ENCODE peak calls at places on chromosomes 16 and 17, in five cellular contexts. V, I, A, J and Q are unnamed samples.

GRCh38 chr17:77527394-77527793 is 386.6 kb downstream of the SEC14L1 start:
- DNase-seq in V (no peak), A (no peak), I (no peak), J (no peak), Q (no peak)

GRCh38 chr17:4945176-4945943 is 3.0 kb downstream of the PFN1 start:
- DNase-seq in A (peak; percentile 89), I (peak; percentile 90), V (peak; percentile 58), J (peak; percentile 86), Q (peak; percentile 73)

GRCh38 chr17:45101883-45102811 is 30.2 kb downstream of the PLCD3 start:
- DNase-seq in A (no peak), I (no peak), V (peak; percentile 62), J (no peak), Q (no peak)

GRCh38 chr16:66605177-66605999 is 884 bp downstream of the CMTM3 start:
- DNase-seq in A (peak; percentile 32), J (peak; percentile 40), V (peak; percentile 66), I (peak; percentile 28), Q (no peak)

GRCh38 chr16:50908468-50908867 is 166.6 kb downstream of the CYLD start:
- DNase-seq in J (no peak), I (no peak), V (no peak), A (no peak), Q (no peak)

GRCh38 chr17:49038138-49038537 is 41.0 kb downstream of the IGF2BP1 start:
- DNase-seq in A (no peak), J (no peak), V (no peak), I (no peak), Q (no peak)

GRCh38 chr17:81164464-81165245 is 652 bp upstream of the PVALEF start:
- DNase-seq in I (no peak), J (no peak), V (no peak), A (no peak), Q (no peak)

GRCh38 chr16:58615280-58615679 is 14.3 kb downstream of the CNOT1 start:
- DNase-seq in J (no peak), A (no peak), I (no peak), V (no peak), Q (no peak)

GRCh38 chr17:76735586-76736348 is 1.4 kb downstream of the SRSF2 start:
- DNase-seq in I (no peak), A (no peak), J (no peak), V (no peak), Q (no peak)

GRCh38 chr17:35766903-35767510 is 6.3 kb downstream of the C17orf50 start:
- DNase-seq in V (no peak), A (peak; percentile 58), I (peak; percentile 68), J (no peak), Q (no peak)

GRCh38 chr17:36674278-36674650 is 72.9 kb downstream of the MRM1 start:
- DNase-seq in V (no peak), I (no peak), J (no peak), A (no peak), Q (no peak)

GRCh38 chr17:29412780-29413565 is 22.8 kb downstream of the TAOK1 start:
- DNase-seq in J (no peak), I (peak; percentile 54), A (no peak), V (no peak), Q (peak; percentile 76)

GRCh38 chr17:36728030-36728991 is 126.9 kb downstream of the MRM1 start:
- DNase-seq in J (no peak), I (no peak), A (no peak), V (no peak), Q (no peak)

GRCh38 chr17:36641331-36641876 is 40.0 kb downstream of the MRM1 start:
- DNase-seq in V (no peak), I (no peak), J (no peak), A (no peak), Q (no peak)

GRCh38 chr17:65173284-65173793 is 36.2 kb downstream of the RGS9 start:
- DNase-seq in J (no peak), V (no peak), I (peak; percentile 88), A (peak; percentile 75), Q (no peak)

GRCh38 chr17:74725111-74725510 is 11.9 kb upstream of the RAB37 start:
- DNase-seq in J (no peak), A (no peak), I (no peak), V (no peak), Q (no peak)

GRCh38 chr17:22467720-22468119 is 775.4 kb downstream of the KCNJ18 start:
- DNase-seq in J (no peak), V (no peak), A (no peak), I (no peak), Q (no peak)

GRCh38 chr17:37054894-37055293 is 106.1 kb downstream of the AATF start:
- DNase-seq in J (no peak), A (no peak), V (no peak), I (no peak), Q (no peak)

GRCh38 chr16:67544329-67544841 is 15.8 kb downstream of the RIPOR1 start:
- DNase-seq in J (no peak), V (no peak), A (no peak), I (no peak), Q (no peak)

GRCh38 chr16:56519459-56520250 is at the start of gene BBS2:
- DNase-seq in V (peak; percentile 93), J (peak; percentile 86), A (peak; percentile 86), I (peak; percentile 83), Q (peak; percentile 32)

GRCh38 chr17:13074026-13074425 is 56.2 kb upstream of the ELAC2 start:
- DNase-seq in A (peak; percentile 5), I (peak; percentile 14), J (no peak), V (no peak), Q (peak; percentile 8)

GRCh38 chr16:51522902-51523301 is 371.8 kb upstream of the SALL1 start:
- DNase-seq in A (no peak), J (no peak), I (no peak), V (no peak), Q (no peak)

GRCh38 chr16:86605950-86606349 is 27.6 kb downstream of the FOXL1 start:
- DNase-seq in A (no peak), J (no peak), I (no peak), V (no peak), Q (no peak)

GRCh38 chr17:48553190-48553547 is 8.3 kb upstream of the HOXB2 start:
- DNase-seq in I (no peak), A (no peak), J (no peak), V (no peak), Q (no peak)

GRCh38 chr17:74049167-74049797 is 154.2 kb upstream of the RPL38 start:
- DNase-seq in V (no peak), I (no peak), J (no peak), A (no peak), Q (no peak)

GRCh38 chr17:179721-180379 is 1.6 kb downstream of the DOC2B start:
- DNase-seq in J (no peak), A (no peak), I (no peak), V (no peak), Q (no peak)

DNA sequence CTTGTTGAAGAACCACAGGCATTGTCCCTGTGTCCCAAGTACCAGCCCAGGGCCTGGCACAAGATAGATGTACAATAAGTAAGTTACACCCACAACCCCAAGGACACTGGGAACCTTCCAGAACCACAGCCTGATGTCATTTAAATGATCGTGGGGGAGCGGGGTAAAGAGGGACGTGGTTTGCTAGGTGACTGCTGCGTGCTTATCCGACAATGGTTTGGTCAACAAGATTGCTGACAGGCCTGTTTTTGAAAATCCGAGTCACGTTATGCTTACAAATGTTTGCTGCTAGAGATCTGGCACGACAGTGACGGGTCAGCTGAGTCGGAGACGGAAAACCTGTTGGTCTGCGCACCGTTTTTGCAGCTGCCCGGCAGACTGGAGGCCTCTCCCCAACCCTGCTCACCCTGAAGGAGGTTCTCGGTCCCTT is 22.8 kb downstream of the COTL1 start:
- DNase-seq in I (no peak), J (no peak), A (no peak), V (no peak), Q (no peak)
- H3K4me3 ChIP-seq in I (no peak overlapping the region), J (no peak overlapping the region), A (no peak overlapping the region), V (no peak overlapping the region), Q (no peak overlapping the region)

GRCh38 chr17:16027708-16028584 is 28.3 kb downstream of the TTC19 start:
- DNase-seq in A (peak; percentile 92), J (no peak), V (no peak), I (peak; percentile 91), Q (peak; percentile 85)
- TF ChIP-seq CTCF in A (no peak), J (no peak), V (no peak), I (no peak), Q (peak; percentile 1)

DNA sequence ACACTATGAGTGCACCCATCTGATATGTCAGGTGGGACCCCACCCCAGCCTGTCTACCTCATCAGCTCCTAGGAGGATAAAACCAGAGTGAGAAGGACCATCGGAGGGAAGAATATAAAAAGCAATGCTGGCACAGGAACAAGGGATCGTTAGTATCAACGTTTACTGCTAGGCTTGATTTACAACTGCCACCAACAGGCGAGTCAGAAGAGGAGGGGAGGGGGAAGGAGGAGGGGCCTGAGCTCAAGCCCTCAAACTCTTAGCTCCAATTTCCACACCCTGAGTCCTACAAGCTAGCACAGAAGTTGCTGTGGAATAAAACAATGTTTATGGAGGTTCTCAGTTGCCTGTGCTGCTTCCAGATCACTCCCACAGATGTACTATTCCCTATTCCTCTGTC is 234.5 kb downstream of the C16orf78 start:
- DNase-seq in V (peak; percentile 9), A (no peak), J (no peak), I (peak; percentile 3), Q (no peak)
- H3K4me3 ChIP-seq in V (no peak overlapping the region), A (no peak overlapping the region), J (no peak overlapping the region), I (no peak overlapping the region), Q (no peak overlapping the region)

GRCh38 chr17:82419471-82419995 is 1.1 kb upstream of the OGFOD3 start:
- DNase-seq in A (no peak), I (no peak), V (no peak), J (no peak), Q (no peak)

GRCh38 chr17:82429824-82430223 is 11.4 kb upstream of the OGFOD3 start:
- DNase-seq in J (no peak), V (no peak), I (no peak), A (no peak), Q (no peak)

GRCh38 chr17:82428546-82428945 is 10.2 kb upstream of the OGFOD3 start:
- DNase-seq in J (no peak), A (no peak), I (no peak), V (no peak), Q (no peak)

GRCh38 chr17:82424863-82425159 is 6.4 kb upstream of the OGFOD3 start:
- DNase-seq in I (no peak), A (no peak), V (no peak), J (no peak), Q (no peak)

DNA sequence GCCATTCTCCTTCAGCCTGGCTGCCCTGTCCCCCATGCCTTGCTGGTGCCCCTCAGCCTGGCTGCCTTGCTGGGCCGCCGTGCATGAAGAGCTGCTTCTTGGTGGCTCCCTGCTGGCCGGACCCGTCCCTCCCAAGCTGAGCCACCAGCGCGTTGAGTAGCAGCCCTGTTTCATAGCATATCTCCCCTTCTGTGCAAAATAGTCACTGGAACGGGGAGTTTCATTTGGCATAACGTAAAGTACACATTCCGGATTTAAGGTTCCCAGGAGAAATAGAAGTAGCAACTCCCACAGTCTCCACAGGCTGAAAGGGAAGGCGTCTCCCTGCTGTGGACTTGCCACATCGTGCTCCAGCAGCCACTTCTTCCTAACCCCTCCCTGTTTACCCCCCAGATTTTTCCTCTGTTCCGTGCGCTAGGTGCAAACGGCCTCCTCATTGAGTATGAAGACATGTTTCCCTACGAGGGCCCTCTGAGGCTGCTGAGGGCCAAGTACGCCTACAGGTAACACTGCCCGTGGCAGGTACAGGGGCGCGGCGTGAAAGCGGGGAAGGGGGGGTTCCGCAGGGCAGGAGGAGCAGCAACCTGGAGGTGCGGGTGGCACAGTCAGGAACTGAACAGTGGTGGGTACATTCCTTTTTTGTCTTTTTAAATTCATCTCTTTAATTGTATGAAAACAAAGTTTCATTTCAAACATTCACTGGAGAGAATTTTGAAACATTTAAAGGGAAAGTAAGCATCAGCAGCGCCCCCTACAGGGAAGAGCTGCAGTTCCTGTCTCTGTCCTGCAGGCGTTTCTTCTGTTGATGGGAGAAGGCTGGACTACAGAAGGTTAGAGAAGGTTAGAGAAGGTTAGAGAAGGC is 5.8 kb upstream of the OGFOD3 start:
- DNase-seq in A (peak; percentile 60), J (no peak), V (no peak), I (peak; percentile 56), Q (no peak)
- TF ChIP-seq CTCF in A (peak; percentile 44), J (peak; percentile 78), V (peak; percentile 56), I (peak; percentile 70), Q (peak; percentile 76)